ENCODE peak calls at places on chromosomes 11 and 22, in four cellular contexts. One of them, this sample, is unnamed.
A peak's percentile ranks its signal among the peaks of the same experiment; 100 is the strongest.

GRCh38 chr11:58965246-58965985 is 26.1 kb downstream of the GLYATL1 start:
- DNase-seq in cardiac muscle cell: no peak
- DNase-seq in H9: no peak
- DNase-seq in brain microvascular endothelial cell: no peak
- DNase-seq in this sample: no peak

GRCh38 chr11:14189874-14190273 is 169.1 kb downstream of the RRAS2 start:
- DNase-seq in cardiac muscle cell: peak; percentile 51
- DNase-seq in H9: no peak
- DNase-seq in brain microvascular endothelial cell: no peak
- DNase-seq in this sample: no peak

GRCh38 chr11:2929880-2930704 is 872 bp upstream of the PHLDA2 start:
- DNase-seq in cardiac muscle cell: peak; percentile 33
- DNase-seq in H9: peak; percentile 75
- DNase-seq in brain microvascular endothelial cell: peak; percentile 70
- DNase-seq in this sample: peak; percentile 58

GRCh38 chr22:36331912-36332622 is 55.7 kb downstream of the MYH9 start:
- DNase-seq in cardiac muscle cell: peak; percentile 59
- DNase-seq in H9: no peak
- DNase-seq in brain microvascular endothelial cell: no peak
- DNase-seq in this sample: no peak

GRCh38 chr11:33698921-33699320 is 1.7 kb downstream of the C11orf91 start:
- DNase-seq in cardiac muscle cell: no peak
- DNase-seq in H9: no peak
- DNase-seq in brain microvascular endothelial cell: no peak
- DNase-seq in this sample: no peak

GRCh38 chr11:123273616-123274015 is 78.6 kb upstream of the CLMP start:
- DNase-seq in cardiac muscle cell: no peak
- DNase-seq in H9: no peak
- DNase-seq in brain microvascular endothelial cell: no peak
- DNase-seq in this sample: no peak

GRCh38 chr22:28034760-28035401 is 115.8 kb upstream of the PITPNB start:
- DNase-seq in cardiac muscle cell: peak; percentile 84
- DNase-seq in H9: no peak
- DNase-seq in brain microvascular endothelial cell: peak; percentile 60
- DNase-seq in this sample: no peak

GRCh38 chr11:72278911-72279310 is 34.9 kb upstream of the PHOX2A start:
- DNase-seq in cardiac muscle cell: peak; percentile 36
- DNase-seq in H9: no peak
- DNase-seq in brain microvascular endothelial cell: no peak
- DNase-seq in this sample: no peak

GRCh38 chr11:62497132-62497915 is 49.3 kb downstream of the AHNAK start:
- DNase-seq in cardiac muscle cell: peak; percentile 74
- DNase-seq in H9: peak; percentile 65
- DNase-seq in brain microvascular endothelial cell: peak; percentile 24
- DNase-seq in this sample: no peak

GRCh38 chr11:62747475-62748160 is 6.3 kb downstream of the ZBTB3 start:
- DNase-seq in cardiac muscle cell: no peak
- DNase-seq in H9: no peak
- DNase-seq in brain microvascular endothelial cell: no peak
- DNase-seq in this sample: no peak

GRCh38 chr11:68127791-68128681 is 6.8 kb upstream of the CHKA start:
- DNase-seq in cardiac muscle cell: peak; percentile 91
- DNase-seq in H9: peak; percentile 98
- DNase-seq in brain microvascular endothelial cell: no peak
- DNase-seq in this sample: peak; percentile 89

GRCh38 chr11:70567680-70568503 is 169.6 kb downstream of the CTTN start:
- DNase-seq in cardiac muscle cell: peak; percentile 62
- DNase-seq in H9: peak; percentile 60
- DNase-seq in brain microvascular endothelial cell: peak; percentile 22
- DNase-seq in this sample: peak; percentile 31

GRCh38 chr11:20770421-20770935 is 101.1 kb downstream of the NELL1 start:
- DNase-seq in cardiac muscle cell: no peak
- DNase-seq in H9: no peak
- DNase-seq in brain microvascular endothelial cell: no peak
- DNase-seq in this sample: no peak

GRCh38 chr11:113553235-113553634 is 78.0 kb upstream of the DRD2 start:
- DNase-seq in cardiac muscle cell: peak; percentile 98
- DNase-seq in H9: peak; percentile 73
- DNase-seq in brain microvascular endothelial cell: peak; percentile 89
- DNase-seq in this sample: no peak

GRCh38 chr11:37511425-37511933 is 913.4 kb upstream of the RAG2 start:
- DNase-seq in cardiac muscle cell: peak; percentile 69
- DNase-seq in H9: no peak
- DNase-seq in brain microvascular endothelial cell: no peak
- DNase-seq in this sample: no peak

GRCh38 chr11:68392822-68393221 is 67.7 kb upstream of the PPP6R3 start:
- DNase-seq in cardiac muscle cell: no peak
- DNase-seq in H9: no peak
- DNase-seq in brain microvascular endothelial cell: no peak
- DNase-seq in this sample: no peak

GRCh38 chr11:74636633-74637184 is 44.3 kb downstream of the POLD3 start:
- DNase-seq in cardiac muscle cell: peak; percentile 74
- DNase-seq in H9: no peak
- DNase-seq in brain microvascular endothelial cell: peak; percentile 58
- DNase-seq in this sample: no peak

GRCh38 chr11:62588966-62589637 is 2.2 kb downstream of the TUT1 start:
- DNase-seq in cardiac muscle cell: no peak
- DNase-seq in H9: no peak
- DNase-seq in brain microvascular endothelial cell: peak; percentile 50
- DNase-seq in this sample: no peak

GRCh38 chr22:30224161-30224857 is 22.2 kb downstream of the LIF start:
- DNase-seq in cardiac muscle cell: no peak
- DNase-seq in H9: no peak
- DNase-seq in brain microvascular endothelial cell: no peak
- DNase-seq in this sample: no peak

GRCh38 chr11:28697920-28698827 is 590.0 kb downstream of the METTL15 start:
- DNase-seq in cardiac muscle cell: peak; percentile 74
- DNase-seq in H9: peak; percentile 64
- DNase-seq in brain microvascular endothelial cell: peak; percentile 43
- DNase-seq in this sample: peak; percentile 82

GRCh38 chr11:111836766-111837165 is 34.6 kb downstream of the ALG9 start:
- DNase-seq in cardiac muscle cell: peak; percentile 54
- DNase-seq in H9: no peak
- DNase-seq in brain microvascular endothelial cell: no peak
- DNase-seq in this sample: no peak

GRCh38 chr11:57638005-57638760 is 11.5 kb downstream of the YPEL4 start:
- DNase-seq in cardiac muscle cell: peak; percentile 89
- DNase-seq in H9: peak; percentile 95
- DNase-seq in brain microvascular endothelial cell: peak; percentile 86
- DNase-seq in this sample: peak; percentile 86

GRCh38 chr11:28793282-28793738 is 685.1 kb downstream of the METTL15 start:
- DNase-seq in cardiac muscle cell: no peak
- DNase-seq in H9: peak; percentile 81
- DNase-seq in brain microvascular endothelial cell: no peak
- DNase-seq in this sample: no peak

GRCh38 chr22:44396727-44397722 is 84.3 kb upstream of the SHISAL1 start:
- DNase-seq in cardiac muscle cell: no peak
- DNase-seq in H9: peak; percentile 19
- DNase-seq in brain microvascular endothelial cell: no peak
- DNase-seq in this sample: no peak

GRCh38 chr11:123129920-123130319 is 65.1 kb downstream of the CLMP start:
- DNase-seq in cardiac muscle cell: peak; percentile 41
- DNase-seq in H9: no peak
- DNase-seq in brain microvascular endothelial cell: peak; percentile 11
- DNase-seq in this sample: no peak

GRCh38 chr22:39734866-39735265 is 158.7 kb downstream of the ENTHD1 start:
- DNase-seq in cardiac muscle cell: no peak
- DNase-seq in H9: no peak
- DNase-seq in brain microvascular endothelial cell: no peak
- DNase-seq in this sample: no peak

DNA sequence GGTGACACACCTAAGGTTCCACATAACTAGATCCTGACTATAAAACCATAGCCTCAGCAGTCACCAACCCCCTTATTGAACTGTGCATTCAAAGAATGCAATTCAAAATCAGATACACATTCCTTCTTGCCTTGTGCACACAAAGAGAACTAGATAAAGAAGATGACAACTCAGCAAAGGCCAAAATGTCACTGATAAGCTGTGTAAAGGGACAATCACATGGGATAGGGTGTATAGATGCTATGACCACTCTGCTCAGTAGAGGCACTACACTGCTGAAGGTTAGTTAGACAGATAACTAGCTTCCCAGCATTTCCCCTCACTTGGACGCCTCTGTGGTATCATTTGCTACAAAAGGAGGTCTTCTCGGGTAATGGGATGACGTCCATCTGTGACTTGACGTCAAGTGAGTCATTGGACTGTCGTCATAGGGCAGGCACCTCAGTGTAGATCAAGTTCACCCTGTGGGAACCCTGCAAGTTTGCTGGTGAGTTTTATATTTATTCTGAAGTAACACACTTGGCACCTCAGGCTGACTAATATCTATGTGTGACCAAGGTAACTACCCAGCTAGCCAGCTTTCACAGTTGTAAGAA is 425.0 kb upstream of the CCDC90B start:
- DNase-seq in cardiac muscle cell: no peak
- DNase-seq in H9: no peak
- DNase-seq in brain microvascular endothelial cell: no peak
- DNase-seq in this sample: no peak
- TF ChIP-seq CTCF in cardiac muscle cell: no peak
- TF ChIP-seq CTCF in H9: peak; percentile 32
- TF ChIP-seq CTCF in brain microvascular endothelial cell: no peak
- TF ChIP-seq CTCF in this sample: no peak

GRCh38 chr11:92225563-92226308 is 1.1 kb downstream of the FAT3 start:
- DNase-seq in cardiac muscle cell: peak; percentile 13
- DNase-seq in H9: peak; percentile 64
- DNase-seq in brain microvascular endothelial cell: no peak
- DNase-seq in this sample: peak; percentile 68
- TF ChIP-seq CTCF in cardiac muscle cell: no peak
- TF ChIP-seq CTCF in H9: no peak
- TF ChIP-seq CTCF in brain microvascular endothelial cell: peak; percentile 51
- TF ChIP-seq CTCF in this sample: no peak

GRCh38 chr11:106177311-106177710 is 99.8 kb downstream of the AASDHPPT start:
- DNase-seq in cardiac muscle cell: no peak
- DNase-seq in H9: no peak
- DNase-seq in brain microvascular endothelial cell: no peak
- DNase-seq in this sample: no peak
- TF ChIP-seq CTCF in cardiac muscle cell: no peak
- TF ChIP-seq CTCF in H9: no peak
- TF ChIP-seq CTCF in brain microvascular endothelial cell: no peak
- TF ChIP-seq CTCF in this sample: no peak

GRCh38 chr11:31882951-31883392 is 71.8 kb upstream of the PAX6 start:
- DNase-seq in cardiac muscle cell: no peak
- DNase-seq in H9: peak; percentile 36
- DNase-seq in brain microvascular endothelial cell: peak; percentile 24
- DNase-seq in this sample: peak; percentile 28

GRCh38 chr11:31884080-31884479 is 73.0 kb upstream of the PAX6 start:
- DNase-seq in cardiac muscle cell: no peak
- DNase-seq in H9: no peak
- DNase-seq in brain microvascular endothelial cell: no peak
- DNase-seq in this sample: no peak

GRCh38 chr11:31881825-31882224 is 70.7 kb upstream of the PAX6 start:
- DNase-seq in cardiac muscle cell: no peak
- DNase-seq in H9: no peak
- DNase-seq in brain microvascular endothelial cell: no peak
- DNase-seq in this sample: no peak

GRCh38 chr11:31883435-31883834 is 72.3 kb upstream of the PAX6 start:
- DNase-seq in cardiac muscle cell: no peak
- DNase-seq in H9: no peak
- DNase-seq in brain microvascular endothelial cell: no peak
- DNase-seq in this sample: no peak

GRCh38 chr11:31887180-31887579 is 76.1 kb upstream of the PAX6 start:
- DNase-seq in cardiac muscle cell: no peak
- DNase-seq in H9: peak; percentile 63
- DNase-seq in brain microvascular endothelial cell: no peak
- DNase-seq in this sample: no peak
- TF ChIP-seq CTCF in cardiac muscle cell: peak; percentile 4
- TF ChIP-seq CTCF in H9: peak; percentile 74
- TF ChIP-seq CTCF in brain microvascular endothelial cell: peak; percentile 37
- TF ChIP-seq CTCF in this sample: no peak

GRCh38 chr11:5288912-5289525 is 12.7 kb downstream of the OR51B4 start:
- DNase-seq in cardiac muscle cell: no peak
- DNase-seq in H9: no peak
- DNase-seq in brain microvascular endothelial cell: no peak
- DNase-seq in this sample: no peak

GRCh38 chr11:5288108-5288911 is 13.4 kb downstream of the OR51B4 start:
- DNase-seq in cardiac muscle cell: peak; percentile 22
- DNase-seq in H9: no peak
- DNase-seq in brain microvascular endothelial cell: peak; percentile 58
- DNase-seq in this sample: no peak

GRCh38 chr11:5289696-5290095 is 12.1 kb downstream of the OR51B4 start:
- DNase-seq in cardiac muscle cell: no peak
- DNase-seq in H9: no peak
- DNase-seq in brain microvascular endothelial cell: no peak
- DNase-seq in this sample: no peak

GRCh38 chr11:5293028-5293427 is 8.7 kb downstream of the OR51B4 start:
- DNase-seq in cardiac muscle cell: no peak
- DNase-seq in H9: no peak
- DNase-seq in brain microvascular endothelial cell: no peak
- DNase-seq in this sample: no peak

GRCh38 chr11:5291207-5291838 is 10.4 kb downstream of the OR51B4 start:
- DNase-seq in cardiac muscle cell: peak; percentile 55
- DNase-seq in H9: peak; percentile 33
- DNase-seq in brain microvascular endothelial cell: peak; percentile 42
- DNase-seq in this sample: no peak
- TF ChIP-seq CTCF in cardiac muscle cell: peak; percentile 75
- TF ChIP-seq CTCF in H9: peak; percentile 84
- TF ChIP-seq CTCF in brain microvascular endothelial cell: peak; percentile 84
- TF ChIP-seq CTCF in this sample: peak; percentile 56

GRCh38 chr22:45400046-45400445 is 13.4 kb downstream of the SMC1B start:
- DNase-seq in cardiac muscle cell: no peak
- DNase-seq in H9: no peak
- DNase-seq in brain microvascular endothelial cell: no peak
- DNase-seq in this sample: no peak
- TF ChIP-seq CTCF in cardiac muscle cell: no peak
- TF ChIP-seq CTCF in H9: no peak
- TF ChIP-seq CTCF in brain microvascular endothelial cell: no peak
- TF ChIP-seq CTCF in this sample: no peak

GRCh38 chr11:60767388-60767811 is 10.7 kb downstream of the MS4A15 start:
- DNase-seq in cardiac muscle cell: no peak
- DNase-seq in H9: peak; percentile 80
- DNase-seq in brain microvascular endothelial cell: no peak
- DNase-seq in this sample: peak; percentile 55
- TF ChIP-seq CTCF in cardiac muscle cell: peak; percentile 61
- TF ChIP-seq CTCF in H9: peak; percentile 93
- TF ChIP-seq CTCF in brain microvascular endothelial cell: peak; percentile 57
- TF ChIP-seq CTCF in this sample: peak; percentile 59

GRCh38 chr22:22245256-22245909 is 797 bp downstream of the VPREB1 start:
- DNase-seq in cardiac muscle cell: no peak
- DNase-seq in H9: no peak
- DNase-seq in brain microvascular endothelial cell: no peak
- DNase-seq in this sample: no peak
- TF ChIP-seq CTCF in cardiac muscle cell: no peak
- TF ChIP-seq CTCF in H9: no peak
- TF ChIP-seq CTCF in brain microvascular endothelial cell: no peak
- TF ChIP-seq CTCF in this sample: no peak

GRCh38 chr22:19941365-19942070 is at the start of the genes COMT and TXNRD2:
- DNase-seq in cardiac muscle cell: peak; percentile 75
- DNase-seq in H9: no peak
- DNase-seq in brain microvascular endothelial cell: peak; percentile 28
- DNase-seq in this sample: peak; percentile 78
- TF ChIP-seq CTCF in cardiac muscle cell: no peak
- TF ChIP-seq CTCF in H9: no peak
- TF ChIP-seq CTCF in brain microvascular endothelial cell: no peak
- TF ChIP-seq CTCF in this sample: no peak